ENCODE peak calls at places on chromosomes 6 and 20, in five cellular contexts. One of them, this sample, is unnamed.

GRCh38 chr6:161233986-161234620 is 39.8 kb downstream of the AGPAT4 start:
- DNase-seq in HepG2: no peak
- DNase-seq in neural crest cell: no peak
- DNase-seq in kidney tubule cell: peak
- DNase-seq in NCI-H226: peak
- DNase-seq in this sample: peak

GRCh38 chr6:134640975-134641429 is 308.9 kb downstream of the ALDH8A1 start:
- DNase-seq in HepG2: peak
- DNase-seq in neural crest cell: peak
- DNase-seq in kidney tubule cell: peak
- DNase-seq in NCI-H226: peak
- DNase-seq in this sample: peak

GRCh38 chr6:139588076-139588639 is 213.7 kb upstream of the CITED2 start:
- DNase-seq in HepG2: peak
- DNase-seq in neural crest cell: no peak
- DNase-seq in kidney tubule cell: peak
- DNase-seq in NCI-H226: peak
- DNase-seq in this sample: peak

GRCh38 chr6:21263531-21264287 is 329.8 kb upstream of the SOX4 start:
- DNase-seq in HepG2: no peak
- DNase-seq in neural crest cell: no peak
- DNase-seq in kidney tubule cell: peak
- DNase-seq in NCI-H226: no peak
- DNase-seq in this sample: no peak

GRCh38 chr6:108524528-108525218 is 36.0 kb upstream of the FOXO3 start:
- DNase-seq in HepG2: no peak
- DNase-seq in neural crest cell: no peak
- DNase-seq in kidney tubule cell: no peak
- DNase-seq in NCI-H226: no peak
- DNase-seq in this sample: no peak

GRCh38 chr6:101083533-101084172 is 202.5 kb upstream of the ASCC3 start:
- DNase-seq in HepG2: peak
- DNase-seq in neural crest cell: no peak
- DNase-seq in kidney tubule cell: peak
- DNase-seq in NCI-H226: peak
- DNase-seq in this sample: no peak

GRCh38 chr6:83920017-83920416 is 60.5 kb downstream of the CYB5R4 start:
- DNase-seq in HepG2: no peak
- DNase-seq in neural crest cell: no peak
- DNase-seq in kidney tubule cell: no peak
- DNase-seq in NCI-H226: peak
- DNase-seq in this sample: no peak

GRCh38 chr20:30892704-30893345 is 364.6 kb upstream of the DEFB115 start:
- DNase-seq in HepG2: no peak
- DNase-seq in neural crest cell: no peak
- DNase-seq in kidney tubule cell: no peak
- DNase-seq in NCI-H226: no peak
- DNase-seq in this sample: no peak

GRCh38 chr6:8219352-8219943 is 117.1 kb upstream of the EEF1E1 start:
- DNase-seq in HepG2: peak
- DNase-seq in neural crest cell: peak
- DNase-seq in kidney tubule cell: peak
- DNase-seq in NCI-H226: peak
- DNase-seq in this sample: peak

This sample was measured in mucosa of gallbladder.